ENCODE peak calls at places on chromosomes 12 and 14, in four cellular contexts. R, Z, H and Q are unnamed samples.
A peak's percentile ranks its signal among the peaks of the same experiment; 100 is the strongest.

GRCh38 chr12:62695696-62696095 is 229.1 kb downstream of the MON2 start:
- DNase-seq in R (no peak), Z (no peak), H (no peak), Q (no peak)

GRCh38 chr12:91804533-91804932 is 341.1 kb downstream of the BTG1 start:
- DNase-seq in R (no peak), Z (no peak), H (no peak), Q (no peak)

GRCh38 chr12:53071591-53072551 is 7.3 kb downstream of the SPRYD3 start:
- DNase-seq in R (no peak), Z (no peak), H (peak; percentile 82), Q (no peak)

GRCh38 chr12:15720299-15720698 is 68.9 kb downstream of the EPS8 start:
- DNase-seq in R (no peak), Z (no peak), H (no peak), Q (no peak)

GRCh38 chr14:39122330-39123138 is 8.4 kb downstream of the GEMIN2 start:
- DNase-seq in R (no peak), Z (no peak), H (no peak), Q (no peak)

GRCh38 chr12:132342322-132342721 is 12.9 kb upstream of the GALNT9 start:
- DNase-seq in R (no peak), Z (peak; percentile 45), H (no peak), Q (no peak)

GRCh38 chr12:1799882-1800645 is 20.3 kb upstream of the LRTM2 start:
- DNase-seq in R (peak; percentile 44), Z (no peak), H (no peak), Q (peak; percentile 61)

GRCh38 chr14:20454359-20454644 is 310 bp downstream of the OSGEP start:
- DNase-seq in R (no peak), Z (no peak), H (no peak), Q (no peak)

GRCh38 chr12:51357374-51358047 is 11.0 kb upstream of the CELA1 start:
- DNase-seq in R (no peak), Z (no peak), H (no peak), Q (no peak)

GRCh38 chr12:110785240-110785639 is 42.5 kb upstream of the PPP1CC start:
- DNase-seq in R (no peak), Z (no peak), H (peak; percentile 46), Q (no peak)

GRCh38 chr12:53486730-53487487 is 12.3 kb downstream of the MAP3K12 start:
- DNase-seq in R (no peak), Z (peak; percentile 52), H (no peak), Q (no peak)

GRCh38 chr12:53098354-53098981 is 1.0 kb downstream of the IGFBP6 start:
- DNase-seq in R (no peak), Z (no peak), H (peak; percentile 62), Q (peak; percentile 85)

GRCh38 chr14:50095895-50096294 is 20.5 kb downstream of the VCPKMT start:
- DNase-seq in R (no peak), Z (no peak), H (no peak), Q (no peak)

GRCh38 chr14:56183631-56184157 is 65.5 kb downstream of the PELI2 start:
- DNase-seq in R (no peak), Z (no peak), H (no peak), Q (no peak)

GRCh38 chr12:52691076-52691764 is 11.0 kb upstream of the KRT1 start:
- DNase-seq in R (no peak), Z (peak; percentile 89), H (no peak), Q (no peak)

GRCh38 chr12:11822071-11822818 is 172.8 kb downstream of the ETV6 start:
- DNase-seq in R (no peak), Z (no peak), H (no peak), Q (peak; percentile 61)

GRCh38 chr12:82931349-82932116 is 244.8 kb downstream of the TMTC2 start:
- DNase-seq in R (no peak), Z (no peak), H (no peak), Q (no peak)

GRCh38 chr14:77979171-77979570 is 179.3 kb downstream of the ADCK1 start:
- DNase-seq in R (no peak), Z (no peak), H (no peak), Q (no peak)

DNA sequence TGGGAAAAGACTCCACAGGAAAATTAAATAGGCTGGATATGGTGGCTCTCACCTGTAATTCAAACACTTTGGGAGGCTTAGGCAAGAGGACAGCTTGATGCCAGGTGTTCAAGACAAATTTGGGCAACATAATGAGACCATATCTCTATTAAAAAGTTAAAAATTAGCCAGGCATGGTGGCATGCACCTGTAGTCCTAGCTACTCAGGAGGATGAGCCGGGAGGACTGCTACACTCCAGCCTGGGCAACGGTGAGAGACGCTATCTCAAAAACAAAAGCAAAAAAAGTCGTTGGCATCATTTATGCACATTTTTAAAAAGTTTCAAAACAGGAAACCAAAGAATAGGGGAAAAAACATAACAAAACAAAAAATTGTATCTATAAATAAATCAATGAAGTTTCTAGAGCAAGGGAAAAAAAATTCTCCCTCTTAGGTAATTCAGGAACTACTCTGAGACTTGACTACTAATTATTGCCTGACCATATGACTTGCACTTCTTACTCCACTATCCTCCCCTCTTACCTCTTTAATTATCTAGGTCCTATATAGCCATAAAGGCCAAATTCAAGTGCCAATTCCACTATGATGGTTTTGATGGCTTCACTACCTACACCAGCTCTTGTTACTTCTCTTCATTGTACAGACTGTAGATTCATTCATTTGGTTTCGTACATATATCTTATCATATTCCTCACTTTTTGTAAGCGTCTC is 1.6 kb downstream of the METTL3 start:
- DNase-seq in R (no peak), Z (no peak), H (no peak), Q (no peak)
- H3K4me3 ChIP-seq in R (peak overlapping the region; percentile 83), Z (peak overlapping the region; percentile 75), H (peak overlapping the region; percentile 59), Q (peak overlapping the region; percentile 80)

GRCh38 chr14:93381644-93382043 is 34.7 kb downstream of the COX8C start:
- DNase-seq in R (no peak), Z (no peak), H (no peak), Q (no peak)
- TF ChIP-seq CTCF in R (no peak), Z (no peak), H (no peak), Q (no peak)

DNA sequence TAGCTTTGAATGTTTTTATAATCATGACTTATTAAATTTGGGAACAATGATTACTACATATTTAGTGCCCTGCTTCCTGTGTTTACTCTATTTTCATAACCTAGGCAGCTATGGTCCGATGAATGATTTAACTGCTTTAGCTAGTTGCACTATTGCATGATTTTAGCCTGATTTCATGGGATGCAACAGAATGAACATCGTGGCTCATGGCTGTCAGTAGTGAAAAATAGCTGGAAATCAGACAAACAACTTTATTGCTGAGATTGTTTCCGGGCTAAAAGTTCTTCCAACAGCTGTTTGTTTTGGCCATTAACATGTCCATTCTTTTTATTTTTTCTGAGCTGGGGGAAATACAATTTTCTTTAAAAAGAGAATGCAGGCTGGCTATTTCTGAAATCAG is at the start of gene NAV3:
- DNase-seq in R (no peak), Z (no peak), H (no peak), Q (no peak)
- H3K4me3 ChIP-seq in R (peak within 1 kb of the TSS; percentile 26), Z (no peak within 1 kb of the TSS), H (no peak within 1 kb of the TSS), Q (peak within 1 kb of the TSS; percentile 15)

DNA sequence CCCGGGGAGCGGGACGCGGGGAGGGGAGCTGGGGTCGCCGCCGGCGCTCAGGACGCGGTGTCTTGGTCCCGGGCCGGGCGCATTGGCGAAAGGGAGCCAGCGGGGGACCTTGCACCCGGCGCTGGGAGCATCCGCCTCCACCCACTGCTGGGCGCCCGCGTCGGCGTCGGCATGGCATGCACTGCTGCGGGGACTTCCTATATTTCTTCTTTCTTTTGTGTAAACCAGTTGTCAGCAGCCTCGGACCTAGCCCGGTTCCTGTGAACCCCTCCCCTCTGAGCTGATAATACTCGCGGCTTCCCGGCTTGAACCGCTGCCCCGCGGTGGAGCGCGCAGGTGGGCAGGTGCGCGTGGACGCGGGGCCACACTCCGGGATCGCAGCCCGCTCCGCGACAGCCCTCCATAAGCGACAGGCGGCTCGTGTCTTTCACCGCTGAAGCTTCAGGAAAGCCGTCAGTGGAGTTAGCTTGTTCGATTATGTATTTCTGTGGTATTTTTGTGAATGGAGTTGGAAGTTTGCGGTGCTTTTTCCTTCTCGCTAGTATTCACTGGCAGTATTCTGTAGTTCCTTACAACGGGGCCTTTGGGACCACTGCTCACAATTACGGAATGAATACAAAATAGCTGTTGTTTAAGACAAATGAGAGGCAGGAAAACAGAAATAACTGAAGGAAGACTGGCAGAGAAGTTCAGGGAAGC is 824 bp downstream of the BMAL2 start:
- DNase-seq in R (peak; percentile 72), Z (peak; percentile 91), H (peak; percentile 6), Q (no peak)
- TF ChIP-seq CTCF in R (no peak), Z (no peak), H (no peak), Q (no peak)

GRCh38 chr14:41607966-41608663 is 1.4 kb downstream of the LRFN5 start:
- DNase-seq in R (no peak), Z (peak; percentile 84), H (no peak), Q (no peak)
- H3K4me3 ChIP-seq in R (peak overlapping the region; percentile 55), Z (peak overlapping the region; percentile 67), H (no peak overlapping the region), Q (peak overlapping the region; percentile 71)

GRCh38 chr14:90647469-90647868 is 168.8 kb downstream of the TTC7B start:
- DNase-seq in R (no peak), Z (no peak), H (no peak), Q (no peak)
- TF ChIP-seq CTCF in R (no peak), Z (no peak), H (no peak), Q (no peak)

DNA sequence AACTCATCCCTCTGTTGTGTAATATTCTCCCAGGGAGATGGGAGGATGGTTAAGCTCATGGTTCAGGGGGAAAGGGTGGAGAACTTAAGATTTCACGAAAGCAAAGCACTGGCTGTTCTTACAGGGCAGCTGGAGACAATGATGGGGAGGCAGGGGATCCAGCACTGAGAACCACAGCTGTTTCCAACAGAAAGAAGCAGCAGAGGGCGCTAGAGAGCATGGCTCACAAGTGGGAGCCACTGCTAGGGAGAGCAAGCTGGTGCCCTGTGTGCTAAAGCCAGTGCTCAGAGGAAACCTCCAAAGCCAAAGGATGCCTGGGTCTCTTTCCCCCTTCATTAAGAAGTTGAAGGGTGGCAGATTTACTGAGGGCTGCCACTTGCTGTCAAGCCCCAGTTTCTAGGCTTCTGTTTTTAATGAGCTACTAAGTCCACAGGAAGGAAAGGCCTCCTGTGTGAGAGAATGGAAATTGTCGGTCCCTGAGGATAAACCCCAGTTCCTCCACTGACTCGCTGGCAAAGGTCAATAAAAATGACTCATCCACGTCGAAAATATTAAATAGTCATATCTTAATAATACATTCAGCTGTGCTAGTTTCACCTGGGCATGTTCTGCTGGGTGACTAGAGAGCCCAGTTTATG is 199.7 kb downstream of the ANO2 start:
- DNase-seq in R (peak; percentile 63), Z (no peak), H (peak; percentile 76), Q (no peak)
- H3K4me3 ChIP-seq in R (no peak overlapping the region), Z (no peak overlapping the region), H (no peak overlapping the region), Q (no peak overlapping the region)

GRCh38 chr14:75162631-75163030 is 13.8 kb downstream of the TMED10 start:
- DNase-seq in R (no peak), Z (no peak), H (no peak), Q (no peak)
- TF ChIP-seq CTCF in R (no peak), Z (no peak), H (no peak), Q (no peak)